ENCODE peak calls at places on chromosome 2, in four cellular contexts. Y is substantia nigra, L is NCI-H2107, K is GM12864. A is an unnamed sample.

GRCh38 chr2:26312471-26312870 is 33.5 kb upstream of the SELENOI start:
- DNase-seq in L (no peak), K (no peak), Y (no peak), A (no peak)

GRCh38 chr2:39678170-39678569 is 12.5 kb downstream of the TMEM178A start:
- DNase-seq in K (no peak), L (no peak), Y (no peak), A (no peak)

GRCh38 chr2:96116424-96116878 is at the start of gene ADRA2B:
- DNase-seq in K (no peak), L (peak; percentile 18), Y (no peak), A (no peak)

GRCh38 chr2:62760555-62760954 is 55.0 kb downstream of the EHBP1 start:
- DNase-seq in Y (no peak), L (no peak), K (no peak), A (no peak)

GRCh38 chr2:96260404-96261260 is 5.2 kb downstream of the TMEM127 start:
- DNase-seq in L (peak; percentile 17), K (no peak), Y (peak; percentile 47), A (no peak)

GRCh38 chr2:181037922-181038321 is 57.5 kb downstream of the UBE2E3 start:
- DNase-seq in Y (no peak), L (no peak), K (no peak), A (no peak)

GRCh38 chr2:173831312-173832229 is 133.6 kb downstream of the SP3 start:
- DNase-seq in L (no peak), K (no peak), Y (no peak), A (no peak)

GRCh38 chr2:74893332-74893731 is 59.4 kb downstream of the HK2 start:
- DNase-seq in L (no peak), K (no peak), Y (no peak), A (no peak)

GRCh38 chr2:223235986-223236385 is 184.0 kb downstream of the KCNE4 start:
- DNase-seq in L (no peak), K (no peak), Y (no peak), A (no peak)

GRCh38 chr2:66560683-66561082 is 125.8 kb downstream of the MEIS1 start:
- DNase-seq in Y (no peak), L (no peak), K (no peak), A (no peak)

GRCh38 chr2:24009680-24010476 is at the start of gene MFSD2B:
- DNase-seq in L (no peak), Y (no peak), K (no peak), A (no peak)

GRCh38 chr2:100235098-100235497 is 87.2 kb downstream of the LONRF2 start:
- DNase-seq in Y (no peak), L (no peak), K (peak; percentile 44), A (no peak)

GRCh38 chr2:238811293-238811692 is 36.6 kb upstream of the TWIST2 start:
- DNase-seq in K (no peak), Y (no peak), L (no peak), A (no peak)

GRCh38 chr2:233844836-233845235 is 9.5 kb downstream of the HJURP start:
- DNase-seq in K (no peak), L (no peak), Y (no peak), A (no peak)

GRCh38 chr2:138974651-138975050 is 194.5 kb upstream of the NXPH2 start:
- DNase-seq in L (no peak), K (no peak), Y (no peak), A (no peak)

GRCh38 chr2:47904903-47905453 is 1.3 kb downstream of the FBXO11 start:
- DNase-seq in K (no peak), Y (peak; percentile 45), L (no peak), A (no peak)

GRCh38 chr2:231795525-231796327 is 9.5 kb downstream of the COPS7B start:
- DNase-seq in L (peak; percentile 25), K (no peak), Y (no peak), A (no peak)

GRCh38 chr2:158999458-158999857 is 31.0 kb downstream of the TANC1 start:
- DNase-seq in K (no peak), Y (no peak), L (no peak), A (no peak)

GRCh38 chr2:210072922-210073509 is 70.6 kb downstream of the RPE start:
- DNase-seq in K (no peak), Y (no peak), L (no peak), A (no peak)

GRCh38 chr2:120066708-120067547 is 54.1 kb downstream of the EPB41L5 start:
- DNase-seq in K (no peak), Y (no peak), L (no peak), A (peak; percentile 3)

GRCh38 chr2:241803387-241804325 is 5.3 kb upstream of the NEU4 start:
- DNase-seq in Y (peak; percentile 56), K (no peak), L (no peak), A (no peak)

GRCh38 chr2:152826880-152827279 is 108.5 kb downstream of the ARL6IP6 start:
- DNase-seq in K (no peak), L (no peak), Y (no peak), A (no peak)

GRCh38 chr2:61885896-61886603 is 2.4 kb downstream of the CCT4 start:
- DNase-seq in K (no peak), L (no peak), Y (no peak), A (no peak)

GRCh38 chr2:232343816-232344215 is 34.7 kb upstream of the ALPP start:
- DNase-seq in Y (no peak), K (no peak), L (no peak), A (no peak)

GRCh38 chr2:47867205-47867604 is 39.1 kb downstream of the FBXO11 start:
- DNase-seq in K (no peak), L (no peak), Y (peak; percentile 8), A (no peak)

GRCh38 chr2:199409705-199410104 is 48.0 kb downstream of the SATB2 start:
- DNase-seq in K (no peak), L (no peak), Y (no peak), A (no peak)

GRCh38 chr2:25372405-25373268 is 30.9 kb upstream of the DNMT3A start:
- DNase-seq in L (no peak), K (no peak), Y (peak; percentile 66), A (no peak)

A was measured in NCI-H187.